ENCODE peak calls at places on chromosome 17, in four cellular contexts. R is adrenal gland, B is AG08395, L is psoas muscle. K is an unnamed sample.

GRCh38 chr17:17911003-17911613 is 61.1 kb downstream of the TOM1L2 start:
- DNase-seq in B (no peak), L (no peak), R (peak), K (no peak)

GRCh38 chr17:82938486-82939212 is 98.8 kb upstream of the ZNF750 start:
- DNase-seq in L (peak), R (no peak), B (no peak), K (no peak)

GRCh38 chr17:35185849-35186248 is 8.3 kb downstream of the SLC35G3 start:
- DNase-seq in R (no peak), B (no peak), L (no peak), K (no peak)

GRCh38 chr17:30530346-30531025 is 53.3 kb downstream of the GOSR1 start:
- DNase-seq in R (no peak), L (no peak), B (peak), K (no peak)

GRCh38 chr17:37820313-37821024 is 75.6 kb upstream of the HNF1B start:
- DNase-seq in L (no peak), B (no peak), R (no peak), K (no peak)

GRCh38 chr17:38925263-38925995 is at the start of gene LASP1NB:
- DNase-seq in B (no peak), R (peak), L (peak), K (peak)

GRCh38 chr17:17398188-17398927 is 78.4 kb upstream of the MED9 start:
- DNase-seq in B (peak), L (peak), R (no peak), K (no peak)

GRCh38 chr17:76527430-76528111 is 9.9 kb downstream of the CYGB start:
- DNase-seq in R (peak), L (peak), B (no peak), K (peak)

GRCh38 chr17:13736915-13737314 is 135.2 kb upstream of the HS3ST3A1 start:
- DNase-seq in B (peak), R (no peak), L (no peak), K (no peak)

GRCh38 chr17:5065227-5065744 is 13.0 kb upstream of the ZFP3 start:
- DNase-seq in L (no peak), R (no peak), B (no peak), K (no peak)

GRCh38 chr17:3732171-3732570 is 8.5 kb downstream of the HASPIN start:
- DNase-seq in R (no peak), L (no peak), B (no peak), K (peak)

GRCh38 chr17:11935734-11936406 is 61.4 kb downstream of the ZNF18 start:
- DNase-seq in B (peak), L (peak), R (peak), K (peak)

GRCh38 chr17:29241015-29241963 is 5.4 kb upstream of the CRYBA1 start:
- DNase-seq in R (peak), B (peak), L (peak), K (no peak)

GRCh38 chr17:77353684-77354419 is 213.1 kb downstream of the SEC14L1 start:
- DNase-seq in L (no peak), B (no peak), R (peak), K (no peak)

GRCh38 chr17:48055531-48056245 is 7.5 kb downstream of the NFE2L1 start:
- DNase-seq in B (no peak), L (no peak), R (no peak), K (no peak)

GRCh38 chr17:66493283-66494019 is 191.0 kb downstream of the PRKCA start:
- DNase-seq in R (no peak), L (no peak), B (peak), K (no peak)

GRCh38 chr17:81471804-81472456 is 40.7 kb downstream of the ACTG1 start:
- DNase-seq in R (no peak), L (peak), B (peak), K (no peak)